ENCODE peak calls at places on chromosome 22, in four cellular contexts. S, Z, Q and N are unnamed samples.
A peak's percentile ranks its signal among the peaks of the same experiment; 100 is the strongest.

GRCh38 chr22:46707305-46707704 is 30.7 kb downstream of the CERK start:
- DNase-seq in S (no peak), Q (no peak), Z (no peak), N (no peak)

GRCh38 chr22:43484227-43484626 is 72.4 kb downstream of the MPPED1 start:
- DNase-seq in Q (no peak), S (no peak), Z (no peak), N (no peak)

GRCh38 chr22:32823024-32823730 is 21.7 kb downstream of the TIMP3 start:
- DNase-seq in Z (no peak), Q (no peak), S (peak; percentile 6), N (no peak)

GRCh38 chr22:19386248-19386647 is 45.3 kb downstream of the HIRA start:
- DNase-seq in Q (no peak), Z (no peak), S (no peak), N (no peak)

GRCh38 chr22:43263645-43264514 is 76.9 kb upstream of the TTLL12 start:
- DNase-seq in Z (no peak), S (peak; percentile 71), Q (no peak), N (no peak)

GRCh38 chr22:42869888-42870480 is 12.9 kb upstream of the ARFGAP3 start:
- DNase-seq in S (no peak), Q (no peak), Z (peak; percentile 43), N (no peak)

GRCh38 chr22:38284042-38284402 is 11.2 kb upstream of the TMEM184B start:
- DNase-seq in Q (no peak), Z (no peak), S (no peak), N (no peak)

GRCh38 chr22:20316844-20317401 is 2.9 kb downstream of the DGCR6L start:
- DNase-seq in S (no peak), Q (no peak), Z (no peak), N (no peak)

GRCh38 chr22:44091021-44091721 is 67.1 kb downstream of the PARVB start:
- DNase-seq in Z (peak; percentile 16), Q (peak; percentile 14), S (no peak), N (no peak)

GRCh38 chr22:36144886-36145541 is 15.5 kb downstream of the APOL3 start:
- DNase-seq in Q (peak; percentile 23), S (no peak), Z (peak; percentile 54), N (peak; percentile 14)

GRCh38 chr22:36238348-36239149 is 778 bp downstream of the APOL2 start:
- DNase-seq in Z (no peak), S (no peak), Q (no peak), N (no peak)

GRCh38 chr22:29478326-29479276 is 1.4 kb upstream of the NEFH start:
- DNase-seq in Q (no peak), S (no peak), Z (no peak), N (no peak)

GRCh38 chr22:46825145-46825544 is 62.7 kb downstream of the TBC1D22A start:
- DNase-seq in S (no peak), Z (no peak), Q (no peak), N (no peak)

GRCh38 chr22:39097098-39098020 is at the start of gene APOBEC3H:
- DNase-seq in Z (no peak), Q (no peak), S (no peak), N (no peak)

GRCh38 chr22:19291218-19291579 is 320 bp downstream of the CLTCL1 start:
- DNase-seq in Z (peak; percentile 14), S (no peak), Q (no peak), N (no peak)

GRCh38 chr22:20009018-20009482 is 7.6 kb downstream of the ARVCF start:
- DNase-seq in Q (no peak), S (no peak), Z (no peak), N (no peak)

GRCh38 chr22:40036591-40037225 is 42.0 kb downstream of the FAM83F start:
- DNase-seq in S (peak; percentile 43), Z (peak; percentile 59), Q (peak; percentile 45), N (peak; percentile 29)

GRCh38 chr22:35411112-35411511 is 11.2 kb downstream of the MCM5 start:
- DNase-seq in S (no peak), Z (no peak), Q (no peak), N (no peak)

GRCh38 chr22:31870890-31871289 is 73.4 kb upstream of the YWHAH start:
- DNase-seq in Z (peak; percentile 34), S (no peak), Q (peak; percentile 24), N (no peak)

GRCh38 chr22:23102776-23103175 is 32.5 kb downstream of the GNAZ start:
- DNase-seq in S (no peak), Q (no peak), Z (peak; percentile 28), N (no peak)

GRCh38 chr22:38205261-38206128 is 3.7 kb downstream of the MAFF start:
- DNase-seq in Q (peak; percentile 32), S (no peak), Z (peak; percentile 47), N (no peak)

GRCh38 chr22:24592144-24592845 is 578 bp downstream of the LRRC75B start:
- DNase-seq in S (no peak), Z (no peak), Q (no peak), N (no peak)

GRCh38 chr22:23161574-23161973 is 16.3 kb downstream of the RAB36 start:
- DNase-seq in Q (no peak), S (no peak), Z (no peak), N (no peak)

GRCh38 chr22:49377306-49377705 is 450.4 kb downstream of the BRD1 start:
- DNase-seq in Q (no peak), S (no peak), Z (no peak), N (no peak)

GRCh38 chr22:37566329-37566837 is 6.1 kb downstream of the CDC42EP1 start:
- DNase-seq in Z (peak; percentile 37), S (no peak), Q (peak; percentile 29), N (no peak)

GRCh38 chr22:26939466-26939865 is 282.1 kb downstream of the MIAT start:
- DNase-seq in Q (no peak), Z (no peak), S (no peak), N (no peak)